ENCODE peak calls at places on chromosome 21, in nine cellular contexts. O is choroid plexus epithelial cell, V is DND-41, M is mesendoderm, U is HFF-Myc, F is ovary, K is adipocyte, H is neuronal stem cell, A is sigmoid colon. P is an unnamed sample.

GRCh38 chr21:16419188-16419874 is 689.5 kb downstream of the USP25 start:
- DNase-seq in O (peak), V (no peak), M (peak), U (peak), F (peak), K (peak), H (no peak), A (peak), P (peak)

GRCh38 chr21:15775981-15776380 is 46.2 kb downstream of the USP25 start:
- DNase-seq in O (peak), V (no peak), M (no peak), U (peak), F (no peak), K (peak), H (no peak), A (no peak), P (peak)

GRCh38 chr21:30234643-30235042 is 18.7 kb upstream of the CLDN8 start:
- DNase-seq in O (peak), V (no peak), M (no peak), U (peak), F (no peak), K (peak), H (no peak), A (no peak), P (peak)

GRCh38 chr21:25307489-25307888 is 299.8 kb downstream of the MRPL39 start:
- DNase-seq in O (no peak), V (no peak), M (no peak), U (no peak), F (no peak), K (peak), H (no peak), A (no peak), P (no peak)

GRCh38 chr21:19507682-19508260 is 1104.2 kb upstream of the TMPRSS15 start:
- DNase-seq in O (peak), V (no peak), M (peak), U (no peak), F (no peak), K (no peak), H (no peak), A (no peak), P (no peak)

GRCh38 chr21:43300496-43301423 is 126.2 kb downstream of the SIK1 start:
- DNase-seq in O (peak), V (no peak), M (no peak), U (no peak), F (no peak), K (peak), H (no peak), A (no peak), P (no peak)

GRCh38 chr21:44325386-44326271 is 13.6 kb downstream of the CFAP410 start:
- DNase-seq in O (no peak), V (no peak), M (no peak), U (no peak), F (no peak), K (no peak), H (no peak), A (no peak), P (no peak)

GRCh38 chr21:33901421-33902288 is 13.9 kb downstream of the ATP5PO start:
- DNase-seq in O (peak), V (peak), M (peak), U (peak), F (no peak), K (peak), H (no peak), A (peak), P (peak)

GRCh38 chr21:26966978-26967913 is at the start of gene ADAMTS5:
- DNase-seq in O (peak), V (no peak), M (peak), U (no peak), F (peak), K (peak), H (peak), A (peak), P (peak)

GRCh38 chr21:16535100-16535418 is 805.3 kb downstream of the USP25 start:
- DNase-seq in O (peak), V (no peak), M (no peak), U (peak), F (peak), K (no peak), H (no peak), A (peak), P (peak)

GRCh38 chr21:33940164-33940563 is 24.6 kb upstream of the ATP5PO start:
- DNase-seq in O (no peak), V (no peak), M (no peak), U (no peak), F (no peak), K (no peak), H (no peak), A (no peak), P (peak)

GRCh38 chr21:33478858-33479678 is 706 bp downstream of the TMEM50B start:
- DNase-seq in O (peak), V (peak), M (peak), U (no peak), F (peak), K (peak), H (peak), A (no peak), P (peak)

GRCh38 chr21:39535646-39536437 is 76.9 kb upstream of the B3GALT5 start:
- DNase-seq in O (no peak), V (no peak), M (no peak), U (no peak), F (no peak), K (no peak), H (no peak), A (no peak), P (no peak)

GRCh38 chr21:34558166-34558565 is 46.2 kb upstream of the KCNE1 start:
- DNase-seq in O (no peak), V (no peak), M (no peak), U (no peak), F (no peak), K (no peak), H (no peak), A (no peak), P (no peak)

GRCh38 chr21:27086630-27087029 is 119.7 kb upstream of the ADAMTS5 start:
- DNase-seq in O (no peak), V (no peak), M (no peak), U (no peak), F (no peak), K (no peak), H (no peak), A (no peak), P (no peak)

GRCh38 chr21:26007911-26008579 is 162.5 kb downstream of the APP start:
- DNase-seq in O (peak), V (no peak), M (no peak), U (no peak), F (no peak), K (peak), H (no peak), A (no peak), P (peak)

GRCh38 chr21:15752763-15753407 is 23.1 kb downstream of the USP25 start:
- DNase-seq in O (no peak), V (no peak), M (peak), U (no peak), F (no peak), K (no peak), H (no peak), A (no peak), P (no peak)

GRCh38 chr21:44267655-44268142 is 6.0 kb upstream of the DNMT3L start:
- DNase-seq in O (no peak), V (no peak), M (no peak), U (no peak), F (no peak), K (no peak), H (no peak), A (no peak), P (peak)

GRCh38 chr21:39125752-39126485 is 57.3 kb downstream of the PSMG1 start:
- DNase-seq in O (peak), V (peak), M (peak), U (no peak), F (peak), K (peak), H (peak), A (peak), P (peak)

GRCh38 chr21:27645285-27645684 is 678.4 kb upstream of the ADAMTS5 start:
- DNase-seq in O (peak), V (no peak), M (no peak), U (no peak), F (no peak), K (peak), H (no peak), A (no peak), P (no peak)

GRCh38 chr21:43323244-43324005 is 103.5 kb downstream of the SIK1 start:
- DNase-seq in O (no peak), V (no peak), M (no peak), U (no peak), F (peak), K (no peak), H (no peak), A (no peak), P (no peak)

GRCh38 chr21:29715089-29715488 is 224.7 kb downstream of the GRIK1 start:
- DNase-seq in O (no peak), V (no peak), M (no peak), U (no peak), F (no peak), K (no peak), H (no peak), A (no peak), P (no peak)

GRCh38 chr21:16891821-16892220 is 621.0 kb upstream of the CXADR start:
- DNase-seq in O (peak), V (no peak), M (peak), U (peak), F (no peak), K (peak), H (no peak), A (no peak), P (peak)

GRCh38 chr21:43986544-43987451 is 25.3 kb upstream of the TRAPPC10 start:
- DNase-seq in O (no peak), V (no peak), M (no peak), U (no peak), F (no peak), K (no peak), H (no peak), A (no peak), P (no peak)

GRCh38 chr21:16534408-16535099 is 804.8 kb downstream of the USP25 start:
- DNase-seq in O (peak), V (no peak), M (no peak), U (peak), F (peak), K (no peak), H (no peak), A (peak), P (peak)

GRCh38 chr21:29265690-29266479 is 32.8 kb upstream of the BACH1 start:
- DNase-seq in O (no peak), V (no peak), M (peak), U (no peak), F (no peak), K (no peak), H (no peak), A (no peak), P (no peak)

GRCh38 chr21:34734696-34735095 is 65.9 kb downstream of the CLIC6 start:
- DNase-seq in O (no peak), V (no peak), M (no peak), U (no peak), F (no peak), K (peak), H (no peak), A (no peak), P (peak)

GRCh38 chr21:33650929-33651505 is 8.7 kb downstream of the ITSN1 start:
- DNase-seq in O (peak), V (no peak), M (no peak), U (no peak), F (no peak), K (no peak), H (no peak), A (no peak), P (peak)

GRCh38 chr21:18403685-18404084 is at the start of gene TMPRSS15:
- DNase-seq in O (peak), V (no peak), M (no peak), U (no peak), F (no peak), K (no peak), H (no peak), A (no peak), P (no peak)

GRCh38 chr21:39087238-39087975 is 95.8 kb downstream of the PSMG1 start:
- DNase-seq in O (no peak), V (no peak), M (no peak), U (no peak), F (no peak), K (no peak), H (peak), A (no peak), P (no peak)

GRCh38 chr21:29719561-29719960 is 220.2 kb downstream of the GRIK1 start:
- DNase-seq in O (no peak), V (no peak), M (no peak), U (no peak), F (no peak), K (no peak), H (no peak), A (no peak), P (no peak)

GRCh38 chr21:39658066-39658465 is 45.3 kb downstream of the B3GALT5 start:
- DNase-seq in O (no peak), V (no peak), M (no peak), U (no peak), F (no peak), K (no peak), H (no peak), A (no peak), P (no peak)

GRCh38 chr21:17733209-17733608 is 85.9 kb downstream of the C21orf91 start:
- DNase-seq in O (no peak), V (no peak), M (no peak), U (no peak), F (no peak), K (no peak), H (no peak), A (no peak), P (no peak)

GRCh38 chr21:22374218-22374969 is 1376.2 kb downstream of the NCAM2 start:
- DNase-seq in O (no peak), V (no peak), M (peak), U (no peak), F (no peak), K (no peak), H (peak), A (no peak), P (no peak)

GRCh38 chr21:9737871-9738520 is 783.4 kb upstream of the TPTE start:
- DNase-seq in O (no peak), V (no peak), M (no peak), U (no peak), F (no peak), K (no peak), H (no peak), A (no peak), P (no peak)

DNA sequence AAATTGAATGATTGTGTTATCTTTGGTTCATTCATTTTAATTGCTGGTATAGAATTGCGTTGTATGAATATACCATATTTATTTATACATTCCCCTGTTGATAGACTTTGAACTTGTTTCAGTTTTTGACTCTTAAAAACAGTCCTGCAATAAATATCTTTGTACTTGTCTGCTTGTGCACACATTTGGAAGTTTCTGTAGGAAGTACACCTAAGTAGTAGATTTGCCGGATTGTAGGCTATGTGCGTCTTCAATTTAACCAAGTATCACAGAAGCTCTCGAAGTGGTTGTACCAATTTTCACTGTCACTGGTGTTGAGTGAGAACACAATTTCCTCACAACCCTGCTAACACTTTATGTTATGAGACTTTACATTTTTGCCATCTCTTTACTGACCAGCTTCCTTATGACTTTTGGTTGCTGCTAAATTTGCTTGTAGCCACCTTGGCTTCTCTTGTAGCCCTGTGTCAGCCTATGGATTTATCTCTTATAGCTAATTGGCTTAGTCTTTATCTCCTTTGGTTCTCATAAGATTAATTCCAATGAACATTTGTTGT is 2.2 kb downstream of the TTC3 start:
- DNase-seq in O (no peak), V (no peak), M (no peak), U (no peak), F (no peak), K (no peak), H (no peak), A (no peak), P (no peak)
- H3K4me3 ChIP-seq in O (no peak), V (no peak), M (no peak), U (peak), F (no peak), K (peak), H (no peak), A (no peak), P (peak)

GRCh38 chr21:45478816-45479669 is 63.2 kb downstream of the SLC19A1 start:
- DNase-seq in O (no peak), V (no peak), M (no peak), U (no peak), F (no peak), K (no peak), H (no peak), A (no peak), P (no peak)
- H3K4me3 ChIP-seq in O (no peak), V (no peak), M (no peak), U (no peak), F (no peak), K (no peak), H (peak), A (no peak), P (no peak)

DNA sequence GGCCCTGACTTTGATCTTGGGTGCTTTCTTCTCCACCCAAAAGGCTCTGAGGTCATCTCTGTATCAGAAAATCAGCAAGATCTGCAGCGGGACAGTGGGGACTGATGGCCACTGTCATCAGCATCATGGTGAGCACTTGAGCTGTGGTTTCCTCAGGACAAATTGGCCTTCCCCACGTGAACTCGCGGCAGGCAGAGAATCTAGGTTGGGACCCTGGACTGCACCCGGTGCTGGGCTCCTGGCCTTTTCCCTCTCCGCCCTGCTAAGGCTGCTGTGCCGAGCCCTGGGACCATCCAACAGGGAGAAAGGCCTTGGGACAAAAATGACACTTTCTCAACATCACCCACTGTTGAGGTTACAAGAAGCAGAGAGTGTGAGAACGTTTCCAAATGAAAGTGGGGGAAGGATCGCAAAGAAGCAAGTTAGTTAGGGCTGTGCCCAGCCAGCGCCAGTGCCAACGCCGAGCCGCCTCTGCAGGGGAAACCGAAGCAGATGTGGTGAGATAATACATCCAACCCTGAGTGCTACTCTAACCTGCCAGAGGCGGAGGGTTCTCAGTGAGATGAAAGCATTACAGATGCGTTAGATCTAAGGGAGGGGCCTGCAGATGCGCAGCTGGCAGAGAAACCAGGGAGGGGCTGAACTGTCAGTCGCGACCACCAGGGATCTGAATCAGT is 9.1 kb upstream of the UMODL1 start:
- DNase-seq in O (no peak), V (peak), M (no peak), U (no peak), F (no peak), K (no peak), H (no peak), A (no peak), P (no peak)
- H3K4me3 ChIP-seq in O (no peak), V (no peak), M (no peak), U (no peak), F (no peak), K (no peak), H (no peak), A (no peak), P (no peak)

GRCh38 chr21:23952269-23952668 is 1655.0 kb downstream of the MRPL39 start:
- DNase-seq in O (no peak), V (no peak), M (no peak), U (no peak), F (no peak), K (no peak), H (no peak), A (no peak), P (no peak)
- H3K4me3 ChIP-seq in O (no peak), V (no peak), M (no peak), U (no peak), F (no peak), K (no peak), H (no peak), A (no peak), P (no peak)

DNA sequence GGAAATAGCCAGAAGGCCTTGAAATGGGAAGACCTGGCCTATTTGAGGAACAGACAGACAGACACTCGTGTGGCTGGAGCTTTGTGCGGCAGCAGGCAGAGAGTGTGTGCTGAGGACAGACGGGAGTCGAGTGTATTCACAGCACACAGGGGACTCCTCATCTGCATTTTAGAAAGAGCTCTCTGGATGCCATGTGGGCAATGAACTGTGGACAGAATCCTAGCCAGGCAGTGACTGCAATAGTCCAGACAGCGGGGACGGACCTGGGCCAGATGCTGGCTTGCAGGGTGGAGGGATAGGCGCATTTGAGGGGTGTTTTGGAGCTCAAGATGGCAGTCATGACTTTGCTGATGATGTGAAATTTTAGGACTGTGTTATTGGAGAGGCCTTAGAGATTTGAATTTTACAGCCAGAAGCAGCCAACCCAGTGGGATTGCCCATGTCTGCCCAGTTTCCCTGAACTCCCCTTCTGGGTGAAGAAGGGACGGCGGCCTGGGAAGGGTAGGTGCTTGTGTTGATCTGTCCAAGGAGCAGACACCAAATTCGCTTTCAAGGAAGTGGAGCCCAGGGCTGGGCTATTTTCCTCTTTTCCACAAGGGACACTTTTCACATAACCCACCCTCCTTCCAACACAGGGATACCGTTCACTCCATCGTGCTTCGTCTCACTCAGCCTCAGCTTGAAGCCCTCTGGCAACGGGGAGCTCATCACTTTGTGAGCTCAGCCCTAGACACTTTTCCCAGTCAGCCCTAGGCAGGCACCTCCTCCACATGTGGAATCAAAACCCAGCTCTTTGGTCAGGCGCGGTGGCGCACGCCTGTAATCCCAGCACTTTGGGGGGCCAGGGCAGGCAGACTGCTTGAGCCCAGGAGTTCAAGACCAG is 43.8 kb downstream of the CHAF1B start:
- DNase-seq in O (no peak), V (no peak), M (no peak), U (no peak), F (no peak), K (no peak), H (no peak), A (no peak), P (no peak)
- H3K4me3 ChIP-seq in O (no peak), V (no peak), M (no peak), U (no peak), F (no peak), K (no peak), H (no peak), A (no peak), P (no peak)

DNA sequence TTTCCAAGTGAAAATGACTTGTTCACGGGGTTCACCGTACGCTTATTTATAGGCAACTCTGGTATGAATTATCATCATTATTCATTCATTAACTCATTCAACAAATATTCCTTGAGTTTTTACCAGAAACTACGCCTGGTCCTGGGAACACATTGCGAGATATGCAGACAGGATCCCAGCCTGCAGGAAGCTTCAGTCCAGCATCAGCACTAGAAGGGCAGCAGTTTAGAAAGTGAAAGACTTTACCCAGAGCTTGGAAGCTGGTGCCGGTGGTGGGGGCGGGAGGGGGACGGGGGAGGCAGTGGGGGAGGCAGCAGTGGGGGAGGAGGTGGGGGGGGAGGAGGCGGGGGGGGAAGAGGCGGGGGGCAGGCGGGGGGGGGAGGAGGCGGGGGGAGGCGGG is 55.9 kb downstream of the SETD4 start:
- DNase-seq in O (no peak), V (no peak), M (no peak), U (no peak), F (no peak), K (no peak), H (no peak), A (peak), P (peak)
- H3K4me3 ChIP-seq in O (no peak), V (no peak), M (no peak), U (no peak), F (no peak), K (no peak), H (no peak), A (no peak), P (no peak)

GRCh38 chr21:32391755-32392154 is 1.1 kb downstream of the URB1 start:
- DNase-seq in O (no peak), V (no peak), M (no peak), U (no peak), F (no peak), K (no peak), H (no peak), A (no peak), P (no peak)
- H3K4me3 ChIP-seq in O (peak), V (peak), M (peak), U (peak), F (peak), K (peak), H (no peak), A (peak), P (peak)

P was measured in fibroblast of villous mesenchyme.